ENCODE peak calls at places on chromosomes 4 and X, in seven cellular contexts. X is DND-41; Z is effector memory CD4-positive, alpha-beta T cell; G is kidney; J is CD8-positive, alpha-beta T cell; P is GM23338; E is HL-60. A is an unnamed sample.
A peak's percentile ranks its signal among the peaks of the same experiment; 100 is the strongest.

GRCh38 chrX:154541896-154542722 is 4.5 kb downstream of the G6PD start:
- DNase-seq in X (no peak), Z (no peak), G (peak; percentile 90), J (no peak), P (no peak), E (peak; percentile 75), A (peak; percentile 20)

GRCh38 chrX:2710496-2710895 is 19.4 kb downstream of the CD99 start:
- DNase-seq in X (peak; percentile 47), Z (no peak), G (no peak), J (no peak), P (peak; percentile 57), E (no peak), A (no peak)

GRCh38 chr4:125016892-125017299 is 297.9 kb upstream of the FAT4 start:
- DNase-seq in X (no peak), Z (no peak), G (no peak), J (no peak), P (no peak), E (no peak), A (no peak)

GRCh38 chr4:7983296-7983695 is 43.6 kb upstream of the AFAP1 start:
- DNase-seq in X (no peak), Z (no peak), G (no peak), J (no peak), P (no peak), E (no peak), A (no peak)

GRCh38 chrX:149799095-149799721 is 17.5 kb downstream of the MAGEA9 start:
- DNase-seq in X (peak; percentile 5), Z (no peak), G (no peak), J (no peak), P (no peak), E (no peak), A (no peak)

GRCh38 chrX:131058136-131058868 is at the start of gene ARHGAP36:
- DNase-seq in X (no peak), Z (no peak), G (no peak), J (no peak), P (peak; percentile 27), E (no peak), A (no peak)

GRCh38 chr4:51831133-51831532 is 11.8 kb upstream of the DCUN1D4 start:
- DNase-seq in X (peak; percentile 45), Z (peak; percentile 30), G (peak; percentile 78), J (peak; percentile 45), P (peak; percentile 83), E (no peak), A (peak; percentile 48)

GRCh38 chr4:112765317-112765989 is 128.5 kb downstream of the LARP7 start:
- DNase-seq in X (peak; percentile 5), Z (no peak), G (no peak), J (no peak), P (peak; percentile 88), E (peak; percentile 22), A (no peak)

GRCh38 chrX:13078739-13079444 is 34.5 kb upstream of the FAM9C start:
- DNase-seq in X (no peak), Z (no peak), G (no peak), J (no peak), P (no peak), E (peak; percentile 60), A (no peak)

GRCh38 chr4:142080960-142081359 is 444.6 kb downstream of the IL15 start:
- DNase-seq in X (no peak), Z (no peak), G (no peak), J (no peak), P (peak; percentile 10), E (no peak), A (no peak)

GRCh38 chrX:66022742-66023725 is 16.8 kb downstream of the VSIG4 start:
- DNase-seq in X (no peak), Z (no peak), G (no peak), J (no peak), P (peak; percentile 50), E (no peak), A (no peak)

GRCh38 chrX:34629572-34629971 is 27.5 kb downstream of the TMEM47 start:
- DNase-seq in X (no peak), Z (no peak), G (no peak), J (no peak), P (no peak), E (no peak), A (no peak)

GRCh38 chr4:77240469-77241066 is 83.6 kb downstream of the CCNG2 start:
- DNase-seq in X (peak; percentile 62), Z (peak; percentile 2), G (peak; percentile 66), J (peak; percentile 27), P (peak; percentile 93), E (peak; percentile 13), A (no peak)

GRCh38 chr4:6319530-6320150 is 50.0 kb downstream of the WFS1 start:
- DNase-seq in X (no peak), Z (no peak), G (no peak), J (no peak), P (no peak), E (no peak), A (no peak)

GRCh38 chr4:6320663-6321062 is 51.0 kb downstream of the WFS1 start:
- DNase-seq in X (no peak), Z (no peak), G (no peak), J (no peak), P (no peak), E (no peak), A (no peak)

GRCh38 chr4:6321361-6321760 is 51.7 kb downstream of the WFS1 start:
- DNase-seq in X (no peak), Z (no peak), G (no peak), J (no peak), P (no peak), E (no peak), A (no peak)

GRCh38 chr4:6316461-6317003 is 46.9 kb downstream of the WFS1 start:
- DNase-seq in X (no peak), Z (no peak), G (no peak), J (no peak), P (no peak), E (no peak), A (no peak)

GRCh38 chr4:6318206-6318605 is 48.6 kb downstream of the WFS1 start:
- DNase-seq in X (no peak), Z (no peak), G (no peak), J (no peak), P (no peak), E (no peak), A (no peak)
- H3K27ac ChIP-seq in X (no peak overlapping the region), Z (no peak overlapping the region), G (no peak overlapping the region), J (no peak overlapping the region), P (no peak overlapping the region), E (no peak overlapping the region), A (no peak overlapping the region)

GRCh38 chr4:140240237-140240636 is 86.3 kb upstream of the MAML3 start:
- DNase-seq in X (no peak), Z (no peak), G (no peak), J (no peak), P (no peak), E (no peak), A (no peak)

GRCh38 chr4:140236649-140237160 is 82.7 kb upstream of the MAML3 start:
- DNase-seq in X (no peak), Z (no peak), G (no peak), J (no peak), P (no peak), E (no peak), A (no peak)

GRCh38 chr4:140237616-140238352 is 83.8 kb upstream of the MAML3 start:
- DNase-seq in X (no peak), Z (no peak), G (peak; percentile 91), J (no peak), P (peak; percentile 89), E (peak; percentile 61), A (no peak)

GRCh38 chr4:140238353-140239041 is 84.5 kb upstream of the MAML3 start:
- DNase-seq in X (no peak), Z (no peak), G (peak; percentile 96), J (no peak), P (peak; percentile 61), E (peak; percentile 88), A (no peak)

GRCh38 chr4:140239311-140239710 is 85.3 kb upstream of the MAML3 start:
- DNase-seq in X (no peak), Z (no peak), G (no peak), J (no peak), P (no peak), E (no peak), A (no peak)
- H3K4me3 ChIP-seq in X (no peak overlapping the region), Z (no peak overlapping the region), G (no peak overlapping the region), J (no peak overlapping the region), P (no peak overlapping the region), E (no peak overlapping the region), A (no peak overlapping the region)

GRCh38 chrX:55919367-55920221 is 202.0 kb downstream of the RRAGB start:
- DNase-seq in X (no peak), Z (no peak), G (peak; percentile 35), J (no peak), P (peak; percentile 6), E (no peak), A (no peak)
- H3K27ac ChIP-seq in X (no peak overlapping the region), Z (no peak overlapping the region), G (no peak overlapping the region), J (no peak overlapping the region), P (no peak overlapping the region), E (no peak overlapping the region), A (no peak overlapping the region)

DNA sequence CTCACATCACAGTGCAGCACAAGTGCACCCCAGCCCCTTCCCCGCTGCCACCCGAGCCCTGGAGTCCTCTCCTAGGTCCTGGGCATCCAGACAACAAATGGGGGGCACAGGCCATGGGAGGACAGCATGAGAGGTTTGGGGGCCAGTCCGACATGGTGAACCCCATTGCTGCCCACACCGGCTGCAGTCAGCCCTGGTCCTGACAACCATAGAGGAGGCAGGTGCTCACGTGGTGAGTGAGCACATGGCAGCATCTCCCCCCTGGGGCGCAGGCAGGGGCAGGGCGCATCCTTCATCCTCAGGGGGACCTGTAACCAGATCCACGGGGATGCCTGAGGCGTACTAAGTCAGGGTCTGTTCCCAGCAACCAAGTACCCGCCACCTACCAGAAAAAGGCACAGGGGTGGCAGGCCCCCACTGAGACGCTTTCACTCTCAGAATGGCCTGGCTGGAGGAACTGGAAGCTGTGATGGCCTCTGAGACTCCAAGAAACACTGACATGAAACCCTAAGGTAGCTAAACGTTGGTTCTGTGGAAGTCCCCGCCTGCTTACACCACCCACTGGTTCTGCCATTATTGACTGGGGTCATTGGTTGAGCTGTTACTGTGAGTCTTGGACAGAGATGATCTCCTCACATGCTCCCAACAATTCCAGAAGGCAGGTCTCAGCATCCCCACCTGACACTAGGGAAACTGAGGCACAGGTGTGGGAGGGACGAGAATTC is 6.5 kb downstream of the ZFYVE28 start:
- DNase-seq in X (no peak), Z (no peak), G (peak; percentile 63), J (no peak), P (no peak), E (no peak), A (no peak)
- H3K4me3 ChIP-seq in X (peak overlapping the region; percentile 36), Z (peak overlapping the region; percentile 37), G (no peak overlapping the region), J (peak overlapping the region; percentile 38), P (peak overlapping the region; percentile 48), E (no peak overlapping the region), A (peak overlapping the region; percentile 48)

DNA sequence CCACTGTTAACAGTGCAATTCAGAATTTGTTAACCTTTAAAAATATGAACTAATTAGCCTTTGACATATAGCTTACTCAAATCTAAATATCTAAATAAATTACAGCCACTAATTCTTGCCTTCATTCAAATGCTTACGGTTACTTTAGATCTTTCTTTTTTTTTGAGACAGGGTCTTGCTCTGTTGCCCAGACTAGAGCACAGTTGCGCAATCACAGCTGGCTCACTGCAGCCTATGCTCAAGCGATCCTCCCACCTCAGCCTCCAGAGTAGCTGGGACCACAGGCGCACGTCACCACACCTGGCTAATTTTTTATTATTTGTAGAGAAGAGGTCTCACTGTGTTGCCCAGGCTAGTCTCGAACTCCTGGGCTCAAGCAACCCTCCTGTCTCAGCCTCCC is 31.0 kb downstream of the CLDN2 start:
- DNase-seq in X (no peak), Z (no peak), G (no peak), J (no peak), P (no peak), E (no peak), A (no peak)
- H3K27ac ChIP-seq in X (no peak overlapping the region), Z (no peak overlapping the region), G (no peak overlapping the region), J (no peak overlapping the region), P (no peak overlapping the region), E (no peak overlapping the region), A (no peak overlapping the region)

GRCh38 chr4:119030536-119030890 is 105.1 kb upstream of the MYOZ2 start:
- DNase-seq in X (no peak), Z (no peak), G (no peak), J (no peak), P (no peak), E (no peak), A (no peak)
- H3K4me3 ChIP-seq in X (no peak overlapping the region), Z (no peak overlapping the region), G (no peak overlapping the region), J (no peak overlapping the region), P (no peak overlapping the region), E (no peak overlapping the region), A (no peak overlapping the region)